ENCODE peak calls at places on chromosome 14, in seven cellular contexts. E is thoracic aorta; R is CD8-positive, alpha-beta T cell; G is psoas muscle; J is DND-41; M is heart left ventricle; S is OCI-LY7. F is an unnamed sample.

GRCh38 chr14:67524152-67524963 is 8.7 kb upstream of the PLEKHH1 start:
- DNase-seq in E (no peak), R (no peak), G (no peak), J (no peak), M (no peak), S (no peak), F (no peak)

GRCh38 chr14:21096438-21096837 is 2.0 kb downstream of the ZNF219 start:
- DNase-seq in E (no peak), R (no peak), G (no peak), J (no peak), M (no peak), S (no peak), F (no peak)

GRCh38 chr14:92513966-92514843 is 624 bp downstream of the RIN3 start:
- DNase-seq in E (no peak), R (peak; percentile 36), G (no peak), J (no peak), M (peak; percentile 74), S (no peak), F (no peak)

GRCh38 chr14:58414845-58415244 is 12.5 kb downstream of the TIMM9 start:
- DNase-seq in E (no peak), R (no peak), G (no peak), J (no peak), M (no peak), S (no peak), F (no peak)

GRCh38 chr14:22314183-22314820 is 274.7 kb downstream of the DAD1 start:
- DNase-seq in E (no peak), R (no peak), G (no peak), J (peak; percentile 25), M (no peak), S (peak; percentile 81), F (no peak)

GRCh38 chr14:96497586-96497985 is 4.6 kb upstream of the PAPOLA start:
- DNase-seq in E (no peak), R (no peak), G (no peak), J (no peak), M (no peak), S (no peak), F (no peak)

GRCh38 chr14:100554082-100554677 is 33.0 kb downstream of the BEGAIN start:
- DNase-seq in E (no peak), R (no peak), G (no peak), J (no peak), M (peak; percentile 77), S (no peak), F (peak; percentile 81)

GRCh38 chr14:33740531-33740930 is 210.3 kb downstream of the EGLN3 start:
- DNase-seq in E (no peak), R (no peak), G (no peak), J (no peak), M (no peak), S (no peak), F (no peak)

GRCh38 chr14:54782803-54783659 is 119.6 kb downstream of the GCH1 start:
- DNase-seq in E (no peak), R (no peak), G (no peak), J (peak; percentile 12), M (no peak), S (peak; percentile 77), F (no peak)

GRCh38 chr14:61701946-61702345 is 6.6 kb downstream of the HIF1A start:
- DNase-seq in E (no peak), R (no peak), G (no peak), J (no peak), M (no peak), S (no peak), F (no peak)

GRCh38 chr14:32900602-32901001 is 38.1 kb upstream of the NPAS3 start:
- DNase-seq in E (no peak), R (no peak), G (no peak), J (no peak), M (no peak), S (no peak), F (no peak)

GRCh38 chr14:34222867-34223266 is 239.2 kb downstream of the SPTSSA start:
- DNase-seq in E (no peak), R (no peak), G (no peak), J (no peak), M (no peak), S (no peak), F (no peak)

GRCh38 chr14:101535232-101535631 is 26.1 kb upstream of the DIO3 start:
- DNase-seq in E (no peak), R (no peak), G (no peak), J (no peak), M (no peak), S (peak; percentile 73), F (no peak)

GRCh38 chr14:73365727-73366126 is 92.6 kb downstream of the NUMB start:
- DNase-seq in E (no peak), R (no peak), G (no peak), J (no peak), M (no peak), S (no peak), F (no peak)

GRCh38 chr14:92443741-92444140 is 69.8 kb upstream of the RIN3 start:
- DNase-seq in E (no peak), R (no peak), G (no peak), J (no peak), M (no peak), S (no peak), F (no peak)

GRCh38 chr14:37081220-37081619 is 91.2 kb downstream of the SLC25A21 start:
- DNase-seq in E (no peak), R (no peak), G (no peak), J (no peak), M (no peak), S (no peak), F (no peak)

GRCh38 chr14:96702831-96703230 is 94.4 kb upstream of the VRK1 start:
- DNase-seq in E (no peak), R (no peak), G (no peak), J (no peak), M (no peak), S (no peak), F (no peak)

GRCh38 chr14:28661171-28661772 is 105.3 kb upstream of the FOXG1 start:
- DNase-seq in E (no peak), R (no peak), G (no peak), J (no peak), M (no peak), S (no peak), F (no peak)

GRCh38 chr14:105330491-105330895 is 15.9 kb downstream of the PACS2 start:
- DNase-seq in E (no peak), R (no peak), G (no peak), J (no peak), M (peak; percentile 53), S (no peak), F (no peak)

GRCh38 chr14:54350196-54350595 is 46.6 kb upstream of the CDKN3 start:
- DNase-seq in E (no peak), R (no peak), G (no peak), J (no peak), M (no peak), S (no peak), F (no peak)

GRCh38 chr14:64467131-64467530 is 1.8 kb downstream of the AKAP5 start:
- DNase-seq in E (no peak), R (no peak), G (no peak), J (no peak), M (no peak), S (no peak), F (no peak)

GRCh38 chr14:64464695-64465094 is 604 bp upstream of the AKAP5 start:
- DNase-seq in E (no peak), R (no peak), G (no peak), J (no peak), M (no peak), S (no peak), F (no peak)

GRCh38 chr14:64463873-64464272 is 1.4 kb upstream of the AKAP5 start:
- DNase-seq in E (no peak), R (no peak), G (no peak), J (no peak), M (no peak), S (no peak), F (no peak)

GRCh38 chr14:64465856-64466554 is 706 bp downstream of the AKAP5 start:
- DNase-seq in E (no peak), R (no peak), G (no peak), J (no peak), M (no peak), S (no peak), F (no peak)

GRCh38 chr14:64465208-64465821 is at the start of gene AKAP5:
- DNase-seq in E (no peak), R (peak; percentile 42), G (peak; percentile 67), J (peak; percentile 87), M (peak; percentile 74), S (peak; percentile 60), F (no peak)
- H3K27ac ChIP-seq in E (peak within 1 kb of the TSS; percentile 80), R (peak within 1 kb of the TSS; percentile 15), G (no peak within 1 kb of the TSS), J (peak within 1 kb of the TSS; percentile 58), M (peak within 1 kb of the TSS; percentile 27), S (no peak within 1 kb of the TSS), F (peak within 1 kb of the TSS; percentile 55)

DNA sequence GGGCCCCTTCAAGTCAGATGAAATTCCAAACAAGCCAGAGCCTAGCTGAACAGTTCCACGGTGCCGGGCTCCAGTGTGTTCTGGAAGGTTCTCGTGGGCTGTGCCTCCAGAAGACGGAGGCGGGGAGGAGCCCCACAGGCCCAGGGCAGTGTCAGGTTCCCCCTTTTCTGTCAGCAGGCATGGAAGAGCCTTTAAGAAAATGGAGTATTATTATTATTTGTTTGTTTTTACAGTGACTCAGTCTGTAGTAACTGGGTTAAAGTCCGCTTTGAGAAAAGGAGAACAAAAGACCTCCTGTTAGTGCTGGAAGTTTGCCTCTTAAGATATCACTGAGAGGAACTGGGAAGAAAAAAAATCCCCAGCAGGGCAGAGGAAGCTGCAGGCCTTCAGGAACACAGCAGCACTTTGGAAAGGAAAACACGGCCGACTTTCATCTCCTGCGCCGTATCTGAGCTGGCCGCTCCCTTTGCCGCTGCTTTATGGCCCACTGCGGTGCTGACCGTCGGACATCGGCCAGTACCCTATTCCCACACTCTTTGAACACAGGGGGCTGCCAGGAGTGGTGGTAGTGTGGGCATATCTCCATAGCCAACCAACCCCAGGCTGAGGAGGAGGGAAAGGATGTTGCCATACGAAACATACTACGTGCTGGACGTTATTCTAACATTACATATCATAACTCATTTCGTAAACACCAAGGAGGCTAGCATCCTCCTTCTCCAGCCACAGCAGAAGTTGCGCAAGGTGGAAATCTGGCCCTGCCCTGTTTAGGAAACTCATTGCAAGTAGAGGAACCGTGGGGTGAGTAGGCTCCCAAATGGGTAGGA is 194.0 kb downstream of the ZFP36L1 start:
- DNase-seq in E (peak; percentile 21), R (no peak), G (peak; percentile 71), J (no peak), M (peak; percentile 82), S (no peak), F (peak; percentile 91)
- H3K4me3 ChIP-seq in E (peak overlapping the region; percentile 51), R (no peak overlapping the region), G (no peak overlapping the region), J (no peak overlapping the region), M (no peak overlapping the region), S (no peak overlapping the region), F (peak overlapping the region; percentile 9)

DNA sequence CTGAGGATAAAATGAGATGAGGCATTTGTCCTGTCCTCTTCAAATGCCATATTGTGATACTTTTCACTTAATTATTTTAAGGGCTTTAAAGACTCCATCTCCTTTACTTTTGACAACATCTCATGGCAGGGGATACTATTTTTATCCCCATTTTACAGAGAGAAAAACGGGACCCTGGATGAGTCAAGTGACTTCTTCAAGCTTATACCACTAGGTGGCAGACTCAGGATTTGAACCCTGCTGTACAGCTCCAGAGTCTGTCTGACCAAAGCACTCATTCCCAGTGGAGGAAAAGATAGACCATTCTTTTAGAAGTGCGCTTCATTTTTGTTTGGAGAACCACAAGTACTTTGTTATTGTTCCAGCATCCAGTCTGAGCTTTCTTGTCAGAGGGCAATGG is 1.7 kb upstream of the SMOC1 start:
- DNase-seq in E (no peak), R (no peak), G (no peak), J (no peak), M (no peak), S (peak; percentile 6), F (no peak)
- TF ChIP-seq CTCF in E (peak; percentile 10), R (no peak), G (peak; percentile 55), J (peak; percentile 53), M (peak; percentile 32), S (peak; percentile 70), F (peak; percentile 34)

GRCh38 chr14:103568952-103569351 is 6.2 kb downstream of the COA8 start:
- DNase-seq in E (no peak), R (no peak), G (no peak), J (no peak), M (no peak), S (no peak), F (no peak)
- H3K27ac ChIP-seq in E (no peak overlapping the region), R (no peak overlapping the region), G (no peak overlapping the region), J (no peak overlapping the region), M (peak overlapping the region; percentile 20), S (no peak overlapping the region), F (no peak overlapping the region)